ENCODE peak calls at places on chromosomes 6 and 20, in six cellular contexts. K, C, M, G, Q and E are unnamed samples.
A peak's percentile ranks its signal among the peaks of the same experiment; 100 is the strongest.

GRCh38 chr6:17431581-17431980 is 38.2 kb downstream of the CAP2 start:
- DNase-seq in C (no peak), M (no peak), Q (no peak), G (no peak), K (peak; percentile 68), E (peak; percentile 56)

GRCh38 chr20:7113577-7114466 is 346.3 kb downstream of the BMP2 start:
- DNase-seq in C (peak; percentile 18), Q (no peak), M (peak; percentile 43), K (no peak), G (no peak), E (peak; percentile 22)

GRCh38 chr20:18666803-18667460 is 79.1 kb downstream of the DTD1 start:
- DNase-seq in Q (no peak), M (no peak), K (no peak), G (no peak), C (no peak), E (no peak)

GRCh38 chr20:58244517-58245030 is 16.1 kb upstream of the ANKRD60 start:
- DNase-seq in K (no peak), M (no peak), G (no peak), C (no peak), Q (no peak), E (no peak)

GRCh38 chr6:14690120-14691056 is 555.5 kb upstream of the JARID2 start:
- DNase-seq in M (no peak), C (no peak), K (no peak), G (no peak), Q (no peak), E (no peak)

GRCh38 chr6:96032646-96033045 is 16.9 kb downstream of the FUT9 start:
- DNase-seq in M (no peak), K (no peak), Q (no peak), G (no peak), C (no peak), E (no peak)

GRCh38 chr6:72037006-72037405 is 150.7 kb downstream of the RIMS1 start:
- DNase-seq in C (no peak), M (no peak), K (no peak), Q (no peak), G (no peak), E (no peak)

GRCh38 chr6:100171533-100172321 is 177.7 kb upstream of the MCHR2 start:
- DNase-seq in Q (no peak), M (peak; percentile 90), C (no peak), G (no peak), K (no peak), E (peak; percentile 82)

GRCh38 chr6:105181981-105182515 is 2.2 kb upstream of the POPDC3 start:
- DNase-seq in Q (no peak), C (no peak), M (no peak), G (no peak), K (no peak), E (no peak)

GRCh38 chr6:44725070-44725469 is 337.6 kb downstream of the CDC5L start:
- DNase-seq in K (no peak), G (no peak), C (no peak), Q (no peak), M (no peak), E (no peak)

GRCh38 chr6:63643862-63644261 is 8.3 kb downstream of the PHF3 start:
- DNase-seq in K (no peak), C (no peak), Q (no peak), M (no peak), G (no peak), E (no peak)

GRCh38 chr6:37059344-37060194 is 54.1 kb downstream of the FGD2 start:
- DNase-seq in Q (peak; percentile 82), G (no peak), M (peak; percentile 98), C (peak; percentile 90), K (no peak), E (peak; percentile 95)

GRCh38 chr20:47487175-47487917 is 14.3 kb upstream of the NCOA3 start:
- DNase-seq in K (no peak), C (no peak), M (peak; percentile 58), Q (no peak), G (peak; percentile 51), E (peak; percentile 50)

GRCh38 chr6:12693122-12693521 is 23.4 kb upstream of the PHACTR1 start:
- DNase-seq in G (no peak), C (no peak), Q (no peak), K (no peak), M (no peak), E (no peak)

GRCh38 chr6:45710304-45710821 is 305.3 kb downstream of the CLIC5 start:
- DNase-seq in C (no peak), G (peak; percentile 25), K (no peak), Q (no peak), M (no peak), E (no peak)

GRCh38 chr6:81894286-81894685 is 141.8 kb upstream of the TENT5A start:
- DNase-seq in M (no peak), K (no peak), C (no peak), G (no peak), Q (no peak), E (no peak)

GRCh38 chr6:24307881-24308280 is 50.0 kb downstream of the DCDC2 start:
- DNase-seq in K (no peak), M (no peak), C (no peak), Q (no peak), G (no peak), E (no peak)

GRCh38 chr6:150735340-150735851 is 130.1 kb upstream of the MTHFD1L start:
- DNase-seq in C (no peak), Q (no peak), M (no peak), K (no peak), G (no peak), E (no peak)

GRCh38 chr6:142548571-142548970 is 246.8 kb downstream of the ADGRG6 start:
- DNase-seq in K (no peak), C (no peak), Q (no peak), G (no peak), M (no peak), E (no peak)

GRCh38 chr20:31682352-31682751 is 40.3 kb downstream of the BCL2L1 start:
- DNase-seq in Q (no peak), C (no peak), G (no peak), K (no peak), M (no peak), E (no peak)
- H3K4me1 ChIP-seq in Q (peaks cover 71% of the 10 kb centered on the region), C (peaks cover 51% of the 10 kb centered on the region), G (peaks cover 58% of the 10 kb centered on the region), K (peaks cover 89% of the 10 kb centered on the region), M (peaks cover 36% of the 10 kb centered on the region), E (peaks cover 21% of the 10 kb centered on the region)

DNA sequence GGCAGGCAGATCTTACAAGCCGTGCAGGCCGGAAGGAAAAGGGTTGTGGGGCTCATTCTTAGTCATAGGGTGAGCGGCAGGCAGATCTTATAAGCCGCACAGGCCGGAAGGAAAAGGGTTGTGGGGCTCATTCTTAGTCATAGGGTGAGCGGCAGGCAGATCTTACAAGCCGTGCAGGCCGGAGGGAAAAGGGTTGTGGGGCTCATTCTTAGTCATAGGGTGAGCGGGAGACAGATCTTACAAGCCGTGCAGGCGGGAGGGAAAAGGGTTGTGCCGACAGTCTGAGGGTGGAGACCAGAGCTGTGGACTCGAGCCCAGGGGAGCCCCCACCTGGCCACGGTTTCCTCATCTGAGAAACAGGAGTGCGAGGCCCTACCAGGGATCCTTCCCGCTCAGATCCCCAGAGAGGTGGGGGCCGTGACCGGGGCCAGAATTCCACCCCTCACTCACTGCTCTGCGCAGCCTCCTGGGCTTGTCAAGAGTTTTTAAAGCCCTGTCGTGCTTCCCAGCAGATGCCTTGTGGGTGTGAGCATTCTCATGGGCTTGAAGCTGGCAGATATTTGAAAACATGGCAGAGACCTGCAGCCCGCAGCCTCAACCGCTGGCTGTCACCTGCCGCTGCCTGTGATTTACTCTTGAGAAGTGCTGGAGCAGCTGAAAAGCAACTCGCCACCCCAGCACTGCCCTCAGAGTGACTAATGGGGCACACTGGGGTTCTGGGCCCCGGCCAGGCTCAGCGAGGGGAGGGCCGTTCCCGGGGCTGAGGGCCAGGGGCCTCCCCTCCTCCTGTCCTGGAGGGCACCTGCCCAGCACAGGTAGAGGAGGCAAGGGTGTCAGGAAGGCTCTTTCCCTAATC is 31.9 kb downstream of the NTSR1 start:
- DNase-seq in C (peak; percentile 78), Q (peak; percentile 75), G (peak; percentile 84), K (no peak), M (peak; percentile 91), E (peak; percentile 94)
- H3K27ac ChIP-seq in C (peak overlapping the region; percentile 88), Q (no peak overlapping the region), G (peak overlapping the region; percentile 72), K (peak overlapping the region; percentile 40), M (no peak overlapping the region), E (no peak overlapping the region)

GRCh38 chr20:23164176-23164601 is 78.1 kb upstream of the CD93 start:
- DNase-seq in C (no peak), G (no peak), M (no peak), Q (no peak), K (peak; percentile 74), E (no peak)

GRCh38 chr20:23163562-23163961 is 77.4 kb upstream of the CD93 start:
- DNase-seq in K (peak; percentile 81), C (no peak), Q (no peak), M (no peak), G (no peak), E (no peak)

GRCh38 chr20:23165964-23166363 is 79.8 kb upstream of the CD93 start:
- DNase-seq in C (no peak), K (no peak), M (no peak), Q (no peak), G (no peak), E (no peak)

GRCh38 chr20:23166563-23166962 is 80.4 kb upstream of the CD93 start:
- DNase-seq in Q (no peak), C (no peak), K (peak; percentile 37), M (no peak), G (no peak), E (no peak)

GRCh38 chr20:23165307-23165750 is 79.2 kb upstream of the CD93 start:
- DNase-seq in K (no peak), Q (no peak), M (no peak), C (no peak), G (no peak), E (no peak)
- TF ChIP-seq CTCF in K (no peak), Q (no peak), M (no peak), C (no peak), G (no peak), E (peak; percentile 19)

DNA sequence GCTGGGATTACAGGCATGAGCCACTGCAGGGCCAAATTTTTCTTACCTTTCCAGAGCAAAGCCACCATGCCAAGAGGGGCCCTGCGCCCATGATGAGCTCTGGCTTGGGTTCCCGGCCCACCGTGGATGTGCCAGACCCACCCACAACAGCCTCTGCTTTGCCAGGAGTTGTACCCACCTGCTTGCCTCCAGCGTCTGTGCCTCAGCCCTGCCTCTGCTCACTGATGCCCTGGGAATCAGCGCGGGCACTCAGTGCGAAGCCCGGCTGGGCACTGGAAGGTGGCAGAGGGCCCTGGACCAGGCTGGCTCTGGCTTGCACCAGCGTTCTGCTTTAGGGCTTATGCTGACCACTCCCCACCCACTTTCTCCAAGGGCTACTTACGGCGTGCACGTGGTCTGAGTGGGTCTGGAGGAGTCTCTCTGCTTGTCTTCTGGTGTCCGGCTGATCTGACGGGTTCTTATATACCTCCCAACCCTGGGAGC is at the start of gene MLN:
- DNase-seq in Q (peak; percentile 47), K (no peak), M (no peak), G (no peak), C (no peak), E (no peak)
- H3K4me1 ChIP-seq in Q (no peaks in the 10 kb centered on the region), K (no peaks in the 10 kb centered on the region), M (no peaks in the 10 kb centered on the region), G (peaks cover 15% of the 10 kb centered on the region), C (no peaks in the 10 kb centered on the region), E (no peaks in the 10 kb centered on the region)